ENCODE peak calls at places on chromosomes 7 and 10, in ten cellular contexts. One of them, this sample, is unnamed.

GRCh38 chr7:2601907-2602735 is 29.7 kb upstream of the TTYH3 start:
- DNase-seq in thyroid gland: no peak
- DNase-seq in HCT116: no peak
- DNase-seq in stomach: no peak
- DNase-seq in HepG2: no peak
- DNase-seq in K562: no peak
- DNase-seq in heart left ventricle: no peak
- DNase-seq in H1: no peak
- DNase-seq in IMR-90: no peak
- DNase-seq in tibial nerve: no peak
- DNase-seq in this sample: no peak

GRCh38 chr10:114541081-114541833 is 116.8 kb downstream of the ABLIM1 start:
- DNase-seq in K562: no peak
- DNase-seq in heart left ventricle: peak
- DNase-seq in thyroid gland: no peak
- DNase-seq in HCT116: no peak
- DNase-seq in IMR-90: peak
- DNase-seq in HepG2: no peak
- DNase-seq in tibial nerve: peak
- DNase-seq in H1: no peak
- DNase-seq in stomach: peak
- DNase-seq in this sample: peak

GRCh38 chr10:68146133-68146532 is 36.8 kb downstream of the MYPN start:
- DNase-seq in HCT116: no peak
- DNase-seq in H1: no peak
- DNase-seq in heart left ventricle: no peak
- DNase-seq in HepG2: no peak
- DNase-seq in stomach: no peak
- DNase-seq in thyroid gland: no peak
- DNase-seq in tibial nerve: no peak
- DNase-seq in IMR-90: no peak
- DNase-seq in K562: no peak
- DNase-seq in this sample: no peak

GRCh38 chr7:120874722-120875121 is 16.8 kb upstream of the TSPAN12 start:
- DNase-seq in HCT116: no peak
- DNase-seq in K562: no peak
- DNase-seq in tibial nerve: no peak
- DNase-seq in H1: no peak
- DNase-seq in thyroid gland: no peak
- DNase-seq in stomach: no peak
- DNase-seq in HepG2: no peak
- DNase-seq in IMR-90: no peak
- DNase-seq in heart left ventricle: no peak
- DNase-seq in this sample: no peak

GRCh38 chr10:113563306-113564088 is 10.6 kb downstream of the HABP2 start:
- DNase-seq in stomach: peak
- DNase-seq in tibial nerve: peak
- DNase-seq in H1: peak
- DNase-seq in heart left ventricle: peak
- DNase-seq in IMR-90: peak
- DNase-seq in HepG2: peak
- DNase-seq in HCT116: peak
- DNase-seq in thyroid gland: peak
- DNase-seq in K562: peak
- DNase-seq in this sample: peak

GRCh38 chr7:46752881-46753366 is 829.0 kb downstream of the TNS3 start:
- DNase-seq in stomach: no peak
- DNase-seq in HepG2: no peak
- DNase-seq in H1: no peak
- DNase-seq in tibial nerve: no peak
- DNase-seq in HCT116: peak
- DNase-seq in IMR-90: peak
- DNase-seq in K562: no peak
- DNase-seq in heart left ventricle: no peak
- DNase-seq in thyroid gland: no peak
- DNase-seq in this sample: no peak

GRCh38 chr7:131292141-131292905 is 35.4 kb upstream of the MKLN1 start:
- DNase-seq in stomach: no peak
- DNase-seq in tibial nerve: no peak
- DNase-seq in HCT116: no peak
- DNase-seq in K562: no peak
- DNase-seq in H1: no peak
- DNase-seq in IMR-90: no peak
- DNase-seq in heart left ventricle: no peak
- DNase-seq in HepG2: no peak
- DNase-seq in thyroid gland: no peak
- DNase-seq in this sample: no peak

GRCh38 chr7:137591444-137591843 is 247.9 kb upstream of the PTN start:
- DNase-seq in tibial nerve: no peak
- DNase-seq in thyroid gland: no peak
- DNase-seq in H1: no peak
- DNase-seq in HepG2: no peak
- DNase-seq in heart left ventricle: no peak
- DNase-seq in K562: no peak
- DNase-seq in stomach: no peak
- DNase-seq in IMR-90: peak
- DNase-seq in HCT116: no peak
- DNase-seq in this sample: no peak

DNA sequence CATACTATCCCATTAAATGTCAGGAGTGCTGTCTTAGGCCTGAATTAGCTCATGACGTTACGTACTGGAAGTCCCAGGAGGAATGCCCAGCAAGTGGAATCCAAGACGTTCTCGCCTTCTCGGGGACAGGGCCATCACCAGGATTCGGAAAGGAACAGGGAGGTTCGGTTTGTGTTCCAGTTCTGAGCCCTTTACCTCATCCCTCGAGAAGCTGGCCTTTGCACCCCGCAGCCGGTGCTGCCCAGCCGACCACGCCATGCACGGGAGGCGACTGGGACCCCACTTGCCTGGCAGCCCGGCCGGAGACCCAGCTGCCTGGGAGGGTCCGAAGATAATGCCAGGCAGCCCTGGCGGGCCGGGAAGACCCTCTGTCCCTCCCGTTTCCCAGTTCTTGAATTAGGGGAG is 842 bp upstream of the CHST3 start:
- DNase-seq in stomach: no peak
- DNase-seq in HCT116: no peak
- DNase-seq in K562: no peak
- DNase-seq in IMR-90: no peak
- DNase-seq in H1: no peak
- DNase-seq in heart left ventricle: peak
- DNase-seq in tibial nerve: peak
- DNase-seq in HepG2: no peak
- DNase-seq in thyroid gland: no peak
- DNase-seq in this sample: no peak
- TF ChIP-seq POLR2A in stomach: no peak
- TF ChIP-seq POLR2A in HCT116: no peak
- TF ChIP-seq POLR2A in K562: no peak
- TF ChIP-seq POLR2A in IMR-90: no peak
- TF ChIP-seq POLR2A in H1: no peak
- TF ChIP-seq POLR2A in heart left ventricle: no peak
- TF ChIP-seq POLR2A in tibial nerve: no peak
- TF ChIP-seq POLR2A in HepG2: no peak
- TF ChIP-seq POLR2A in thyroid gland: no peak
- TF ChIP-seq POLR2A in this sample: no peak

GRCh38 chr10:21927601-21928000 is 75.9 kb downstream of the DNAJC1 start:
- DNase-seq in thyroid gland: no peak
- DNase-seq in stomach: no peak
- DNase-seq in tibial nerve: no peak
- DNase-seq in K562: no peak
- DNase-seq in HCT116: no peak
- DNase-seq in H1: no peak
- DNase-seq in HepG2: no peak
- DNase-seq in IMR-90: peak
- DNase-seq in heart left ventricle: no peak
- DNase-seq in this sample: no peak

GRCh38 chr10:21926949-21927348 is 76.6 kb downstream of the DNAJC1 start:
- DNase-seq in tibial nerve: peak
- DNase-seq in HCT116: no peak
- DNase-seq in thyroid gland: peak
- DNase-seq in stomach: no peak
- DNase-seq in heart left ventricle: no peak
- DNase-seq in IMR-90: peak
- DNase-seq in K562: peak
- DNase-seq in H1: no peak
- DNase-seq in HepG2: peak
- DNase-seq in this sample: no peak

GRCh38 chr10:21926358-21926890 is 77.1 kb downstream of the DNAJC1 start:
- DNase-seq in K562: no peak
- DNase-seq in IMR-90: peak
- DNase-seq in HepG2: no peak
- DNase-seq in stomach: no peak
- DNase-seq in tibial nerve: no peak
- DNase-seq in heart left ventricle: no peak
- DNase-seq in HCT116: no peak
- DNase-seq in thyroid gland: no peak
- DNase-seq in H1: no peak
- DNase-seq in this sample: no peak

GRCh38 chr10:21925851-21926250 is 77.7 kb downstream of the DNAJC1 start:
- DNase-seq in HCT116: no peak
- DNase-seq in IMR-90: no peak
- DNase-seq in HepG2: no peak
- DNase-seq in K562: no peak
- DNase-seq in H1: no peak
- DNase-seq in tibial nerve: no peak
- DNase-seq in stomach: no peak
- DNase-seq in heart left ventricle: no peak
- DNase-seq in thyroid gland: no peak
- DNase-seq in this sample: no peak

DNA sequence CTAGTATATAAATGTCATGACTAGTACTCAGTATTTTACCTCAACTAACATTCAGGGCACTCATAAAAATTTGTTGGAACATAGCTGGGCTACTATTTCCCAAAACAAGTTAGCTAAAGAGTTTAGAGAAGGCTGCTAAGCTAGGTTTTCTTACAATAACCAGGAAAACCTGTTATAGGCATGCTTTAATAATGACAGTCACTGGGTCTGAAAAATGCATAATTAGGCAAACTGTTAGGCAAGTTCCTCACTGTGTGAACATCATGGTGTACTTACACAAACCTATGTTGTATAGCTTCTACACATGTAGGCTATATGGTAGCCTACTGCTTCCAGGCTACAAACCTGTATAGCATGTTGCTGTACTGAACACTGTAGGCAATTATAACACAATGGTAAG is 79.0 kb downstream of the DNAJC1 start:
- DNase-seq in HCT116: no peak
- DNase-seq in tibial nerve: no peak
- DNase-seq in H1: no peak
- DNase-seq in HepG2: no peak
- DNase-seq in K562: no peak
- DNase-seq in heart left ventricle: no peak
- DNase-seq in thyroid gland: no peak
- DNase-seq in stomach: no peak
- DNase-seq in IMR-90: no peak
- DNase-seq in this sample: no peak
- TF ChIP-seq POLR2A in HCT116: no peak
- TF ChIP-seq POLR2A in tibial nerve: no peak
- TF ChIP-seq POLR2A in H1: no peak
- TF ChIP-seq POLR2A in HepG2: no peak
- TF ChIP-seq POLR2A in K562: no peak
- TF ChIP-seq POLR2A in heart left ventricle: no peak
- TF ChIP-seq POLR2A in thyroid gland: no peak
- TF ChIP-seq POLR2A in stomach: no peak
- TF ChIP-seq POLR2A in IMR-90: no peak
- TF ChIP-seq POLR2A in this sample: no peak

GRCh38 chr7:75960372-75960771 is 34.0 kb downstream of the TMEM120A start:
- DNase-seq in K562: no peak
- DNase-seq in thyroid gland: no peak
- DNase-seq in HepG2: no peak
- DNase-seq in tibial nerve: no peak
- DNase-seq in stomach: no peak
- DNase-seq in HCT116: no peak
- DNase-seq in heart left ventricle: no peak
- DNase-seq in IMR-90: no peak
- DNase-seq in H1: no peak
- DNase-seq in this sample: no peak

GRCh38 chr7:75958802-75959543 is 35.4 kb downstream of the TMEM120A start:
- DNase-seq in K562: no peak
- DNase-seq in heart left ventricle: no peak
- DNase-seq in H1: no peak
- DNase-seq in HCT116: no peak
- DNase-seq in tibial nerve: no peak
- DNase-seq in stomach: no peak
- DNase-seq in thyroid gland: no peak
- DNase-seq in IMR-90: no peak
- DNase-seq in HepG2: peak
- DNase-seq in this sample: no peak

GRCh38 chr7:75953918-75954317 is 39.0 kb downstream of the POR start:
- DNase-seq in thyroid gland: no peak
- DNase-seq in tibial nerve: no peak
- DNase-seq in stomach: no peak
- DNase-seq in heart left ventricle: no peak
- DNase-seq in K562: no peak
- DNase-seq in IMR-90: no peak
- DNase-seq in H1: no peak
- DNase-seq in HepG2: no peak
- DNase-seq in HCT116: no peak
- DNase-seq in this sample: no peak

GRCh38 chr7:75955293-75955938 is 39.0 kb downstream of the TMEM120A start:
- DNase-seq in heart left ventricle: no peak
- DNase-seq in thyroid gland: peak
- DNase-seq in H1: no peak
- DNase-seq in HCT116: no peak
- DNase-seq in stomach: no peak
- DNase-seq in HepG2: no peak
- DNase-seq in tibial nerve: no peak
- DNase-seq in IMR-90: no peak
- DNase-seq in K562: no peak
- DNase-seq in this sample: no peak

GRCh38 chr7:75957021-75957736 is 37.2 kb downstream of the TMEM120A start:
- DNase-seq in stomach: peak
- DNase-seq in thyroid gland: peak
- DNase-seq in K562: no peak
- DNase-seq in heart left ventricle: no peak
- DNase-seq in HepG2: peak
- DNase-seq in tibial nerve: no peak
- DNase-seq in H1: no peak
- DNase-seq in HCT116: no peak
- DNase-seq in IMR-90: no peak
- DNase-seq in this sample: no peak
- TF ChIP-seq POLR2A in stomach: no peak
- TF ChIP-seq POLR2A in thyroid gland: no peak
- TF ChIP-seq POLR2A in K562: no peak
- TF ChIP-seq POLR2A in heart left ventricle: no peak
- TF ChIP-seq POLR2A in HepG2: no peak
- TF ChIP-seq POLR2A in tibial nerve: no peak
- TF ChIP-seq POLR2A in H1: no peak
- TF ChIP-seq POLR2A in HCT116: no peak
- TF ChIP-seq POLR2A in IMR-90: no peak
- TF ChIP-seq POLR2A in this sample: no peak

GRCh38 chr10:50512214-50512595 is 111.6 kb downstream of the SGMS1 start:
- DNase-seq in IMR-90: peak
- DNase-seq in H1: no peak
- DNase-seq in stomach: no peak
- DNase-seq in heart left ventricle: no peak
- DNase-seq in tibial nerve: no peak
- DNase-seq in HepG2: no peak
- DNase-seq in thyroid gland: no peak
- DNase-seq in HCT116: no peak
- DNase-seq in K562: no peak
- DNase-seq in this sample: peak

GRCh38 chr10:50510517-50511473 is 113.0 kb downstream of the SGMS1 start:
- DNase-seq in K562: no peak
- DNase-seq in IMR-90: no peak
- DNase-seq in HepG2: no peak
- DNase-seq in thyroid gland: no peak
- DNase-seq in tibial nerve: no peak
- DNase-seq in HCT116: no peak
- DNase-seq in stomach: no peak
- DNase-seq in heart left ventricle: no peak
- DNase-seq in H1: no peak
- DNase-seq in this sample: no peak

GRCh38 chr10:50511512-50512213 is 112.1 kb downstream of the SGMS1 start:
- DNase-seq in heart left ventricle: no peak
- DNase-seq in HCT116: peak
- DNase-seq in HepG2: peak
- DNase-seq in thyroid gland: no peak
- DNase-seq in K562: peak
- DNase-seq in H1: no peak
- DNase-seq in IMR-90: peak
- DNase-seq in tibial nerve: no peak
- DNase-seq in stomach: no peak
- DNase-seq in this sample: peak

GRCh38 chr10:50513956-50514355 is 109.8 kb downstream of the SGMS1 start:
- DNase-seq in HCT116: no peak
- DNase-seq in H1: no peak
- DNase-seq in K562: no peak
- DNase-seq in heart left ventricle: no peak
- DNase-seq in stomach: no peak
- DNase-seq in IMR-90: no peak
- DNase-seq in thyroid gland: no peak
- DNase-seq in HepG2: no peak
- DNase-seq in tibial nerve: no peak
- DNase-seq in this sample: no peak

DNA sequence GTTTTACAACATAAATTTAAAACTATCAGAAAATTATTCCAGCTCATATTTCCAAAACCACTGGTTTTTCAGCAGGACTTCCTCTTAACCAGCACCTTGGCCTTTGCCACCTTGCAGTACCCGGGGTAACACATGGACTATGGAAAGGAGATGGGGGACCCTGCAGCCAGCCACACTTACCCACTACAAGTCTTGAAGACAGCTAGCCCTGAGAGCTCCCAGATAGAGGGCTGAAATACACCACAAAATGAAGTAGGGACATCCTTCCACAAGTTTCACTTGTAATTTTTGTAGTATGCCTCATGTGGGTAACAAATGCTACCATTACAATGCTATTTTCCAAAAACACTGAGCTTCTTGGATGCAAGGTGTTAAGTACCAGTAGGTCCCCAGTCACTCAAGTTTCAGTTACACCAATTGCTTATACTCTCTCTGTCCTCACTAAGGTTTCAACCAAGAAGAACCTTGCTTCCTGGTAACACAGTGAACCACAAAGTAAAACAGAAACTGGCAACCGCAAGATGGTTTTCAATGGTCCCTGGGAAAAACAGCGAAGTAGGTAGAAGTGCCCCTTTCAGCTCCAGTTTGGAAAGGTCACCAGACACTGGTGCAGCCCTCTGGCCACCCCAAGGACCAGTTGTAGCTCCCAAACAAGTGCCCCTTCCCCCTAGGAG is 110.9 kb downstream of the SGMS1 start:
- DNase-seq in HCT116: no peak
- DNase-seq in heart left ventricle: no peak
- DNase-seq in HepG2: no peak
- DNase-seq in thyroid gland: no peak
- DNase-seq in IMR-90: no peak
- DNase-seq in H1: no peak
- DNase-seq in stomach: no peak
- DNase-seq in tibial nerve: no peak
- DNase-seq in K562: no peak
- DNase-seq in this sample: no peak
- TF ChIP-seq POLR2A in HCT116: no peak
- TF ChIP-seq POLR2A in heart left ventricle: no peak
- TF ChIP-seq POLR2A in HepG2: no peak
- TF ChIP-seq POLR2A in thyroid gland: no peak
- TF ChIP-seq POLR2A in IMR-90: no peak
- TF ChIP-seq POLR2A in H1: no peak
- TF ChIP-seq POLR2A in stomach: no peak
- TF ChIP-seq POLR2A in tibial nerve: no peak
- TF ChIP-seq POLR2A in K562: no peak
- TF ChIP-seq POLR2A in this sample: no peak